ENCODE peak calls at places on chromosomes 11 and 22, in ten cellular contexts. L, U, S, T, A, K, R, Y, X and V are unnamed samples.

GRCh38 chr11:68199295-68199987 is 13.7 kb downstream of the KMT5B start:
- DNase-seq in R (no peak), K (no peak), Y (no peak), A (no peak), X (no peak), U (no peak), T (no peak), L (no peak), S (no peak), V (no peak)

GRCh38 chr11:20048707-20049106 is 111.6 kb downstream of the DBX1 start:
- DNase-seq in L (no peak), K (no peak), R (no peak), A (no peak), T (no peak), Y (no peak), S (no peak), X (no peak), U (no peak), V (no peak)

GRCh38 chr11:26420331-26420730 is 88.4 kb downstream of the ANO3 start:
- DNase-seq in X (peak), T (no peak), K (no peak), A (no peak), Y (no peak), R (no peak), U (no peak), S (no peak), L (no peak), V (no peak)

GRCh38 chr22:48950151-48950915 is 877.3 kb downstream of the BRD1 start:
- DNase-seq in X (no peak), S (no peak), R (no peak), A (peak), L (no peak), T (no peak), K (no peak), U (no peak), Y (peak), V (no peak)

GRCh38 chr11:98568011-98568410 is 452.7 kb upstream of the CNTN5 start:
- DNase-seq in A (no peak), U (no peak), X (no peak), S (no peak), L (no peak), K (no peak), R (no peak), T (no peak), Y (no peak), V (no peak)

GRCh38 chr22:50194037-50194809 is 6.6 kb upstream of the SELENOO start:
- DNase-seq in X (no peak), S (no peak), K (no peak), R (no peak), U (no peak), A (no peak), L (no peak), Y (no peak), T (no peak), V (no peak)

GRCh38 chr11:65384301-65384889 is 1.9 kb upstream of the SLC25A45 start:
- DNase-seq in A (no peak), U (no peak), R (no peak), K (peak), X (no peak), L (no peak), S (no peak), Y (no peak), T (no peak), V (no peak)

GRCh38 chr11:125166347-125166841 is 1.8 kb downstream of the PKNOX2 start:
- DNase-seq in T (no peak), K (no peak), L (peak), X (peak), Y (no peak), U (no peak), A (no peak), R (no peak), S (no peak), V (peak)

GRCh38 chr11:120956710-120957500 is 67.0 kb upstream of the TBCEL start:
- DNase-seq in U (no peak), S (no peak), X (no peak), A (no peak), R (no peak), K (peak), T (no peak), Y (no peak), L (no peak), V (no peak)

GRCh38 chr11:22702022-22702421 is 35.6 kb downstream of the GAS2 start:
- DNase-seq in T (no peak), S (no peak), K (no peak), Y (no peak), L (no peak), R (no peak), X (no peak), U (no peak), A (no peak), V (no peak)

GRCh38 chr11:40746282-40746681 is 713.2 kb downstream of the LRRC4C start:
- DNase-seq in K (no peak), Y (no peak), A (no peak), L (no peak), X (no peak), T (no peak), R (no peak), S (no peak), U (no peak), V (no peak)

GRCh38 chr22:25930710-25931353 is 188.8 kb downstream of the MYO18B start:
- DNase-seq in K (no peak), Y (no peak), S (no peak), A (no peak), T (no peak), X (no peak), U (no peak), L (no peak), R (no peak), V (no peak)

GRCh38 chr11:2139691-2140337 is 625 bp upstream of the IGF2 start:
- DNase-seq in A (no peak), X (peak), K (peak), S (no peak), U (no peak), T (no peak), L (peak), R (no peak), Y (no peak), V (no peak)

GRCh38 chr11:36367806-36368680 is 72.0 kb downstream of the PRR5L start:
- DNase-seq in L (no peak), A (no peak), S (no peak), R (no peak), T (no peak), U (no peak), X (no peak), Y (no peak), K (no peak), V (no peak)

GRCh38 chr22:47417699-47418098 is 655.2 kb downstream of the TBC1D22A start:
- DNase-seq in X (no peak), A (no peak), S (no peak), Y (no peak), U (no peak), R (no peak), T (no peak), K (no peak), L (no peak), V (no peak)

GRCh38 chr11:65811764-65812475 is 21.8 kb upstream of the SNX32 start:
- DNase-seq in K (no peak), S (no peak), T (no peak), A (peak), U (no peak), X (no peak), Y (no peak), L (no peak), R (no peak), V (no peak)

GRCh38 chr11:134439181-134439580 is 27.1 kb upstream of the B3GAT1 start:
- DNase-seq in A (no peak), K (no peak), T (no peak), X (no peak), U (no peak), L (no peak), R (no peak), Y (no peak), S (no peak), V (no peak)

GRCh38 chr11:132111781-132112380 is 741.5 kb downstream of the NTM start:
- DNase-seq in S (peak), A (no peak), L (no peak), T (no peak), R (no peak), Y (no peak), U (no peak), K (peak), X (no peak), V (no peak)

GRCh38 chr22:50245214-50246072 is 620 bp upstream of the TUBGCP6 start:
- DNase-seq in A (no peak), Y (no peak), L (no peak), T (no peak), K (peak), R (no peak), U (no peak), X (no peak), S (no peak), V (no peak)

GRCh38 chr22:22342697-22343602 is 98.4 kb downstream of the VPREB1 start:
- DNase-seq in Y (peak), A (peak), X (peak), R (no peak), L (no peak), U (peak), S (peak), K (peak), T (peak), V (no peak)

GRCh38 chr11:111840143-111840542 is 31.2 kb downstream of the ALG9 start:
- DNase-seq in R (no peak), T (no peak), K (no peak), Y (no peak), U (no peak), L (no peak), X (peak), S (no peak), A (no peak), V (no peak)

GRCh38 chr22:27192135-27192900 is 534.9 kb downstream of the MIAT start:
- DNase-seq in L (peak), Y (no peak), R (no peak), A (no peak), T (no peak), X (no peak), S (no peak), K (no peak), U (no peak), V (no peak)

GRCh38 chr22:47174096-47174495 is 411.6 kb downstream of the TBC1D22A start:
- DNase-seq in X (no peak), A (peak), K (no peak), R (no peak), Y (no peak), U (no peak), T (no peak), L (no peak), S (no peak), V (no peak)

GRCh38 chr11:73321342-73322110 is 13.4 kb downstream of the ARHGEF17 start:
- DNase-seq in Y (no peak), U (no peak), R (no peak), S (no peak), K (no peak), A (peak), T (no peak), X (no peak), L (peak), V (no peak)

GRCh38 chr11:78727816-78728215 is 153.2 kb upstream of the NARS2 start:
- DNase-seq in L (no peak), U (no peak), A (no peak), S (no peak), K (no peak), R (no peak), Y (no peak), T (no peak), X (no peak), V (no peak)

GRCh38 chr22:19799322-19800190 is 39.0 kb downstream of the TBX1 start:
- DNase-seq in L (peak), K (no peak), S (no peak), U (no peak), X (no peak), T (no peak), A (no peak), R (peak), Y (no peak), V (peak)

GRCh38 chr11:125091247-125091876 is 20.1 kb downstream of the TMEM218 start:
- DNase-seq in A (peak), Y (no peak), L (no peak), X (peak), S (peak), R (no peak), K (peak), U (no peak), T (peak), V (no peak)

GRCh38 chr11:123437236-123437979 is 7.3 kb downstream of the GRAMD1B start:
- DNase-seq in X (no peak), K (no peak), Y (no peak), U (no peak), S (no peak), L (no peak), A (no peak), R (no peak), T (no peak), V (no peak)

DNA sequence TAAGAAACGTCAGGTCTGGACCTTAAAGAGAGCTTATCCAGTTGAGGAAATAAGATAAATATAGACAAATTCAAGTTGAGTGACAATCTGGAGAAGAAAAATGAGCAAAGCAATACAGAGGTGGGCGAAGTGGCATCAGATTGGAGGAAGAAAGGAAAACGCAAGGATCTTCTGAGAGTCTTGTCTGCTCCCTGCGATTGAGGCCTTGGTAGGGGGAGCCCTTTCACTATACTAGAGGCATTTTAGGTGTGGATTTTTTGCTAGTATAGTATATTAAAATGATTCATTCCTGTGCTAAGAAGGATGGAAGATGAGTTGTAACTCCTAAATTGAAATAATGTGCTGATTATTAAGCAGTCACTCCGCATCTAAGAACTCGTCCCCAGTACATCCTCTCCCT is 8.1 kb downstream of the NUP50 start:
- DNase-seq in L (no peak), X (no peak), S (no peak), A (no peak), R (no peak), U (no peak), K (no peak), Y (no peak), T (no peak), V (no peak)
- TF ChIP-seq CTCF in L (no peak), X (no peak), S (no peak), A (no peak), R (no peak), U (no peak), K (no peak), Y (no peak), T (no peak), V (no peak)

GRCh38 chr11:6488342-6488741 is 7.0 kb downstream of the TIMM10B start:
- DNase-seq in A (no peak), L (no peak), S (no peak), K (no peak), T (no peak), X (no peak), Y (no peak), U (no peak), R (no peak), V (no peak)

GRCh38 chr11:6486256-6486655 is 5.0 kb downstream of the TIMM10B start:
- DNase-seq in Y (no peak), R (no peak), U (no peak), L (no peak), A (no peak), X (no peak), S (no peak), K (no peak), T (no peak), V (no peak)

GRCh38 chr11:6486938-6487337 is 5.6 kb downstream of the TIMM10B start:
- DNase-seq in T (no peak), A (no peak), S (no peak), R (no peak), K (no peak), Y (no peak), L (no peak), U (no peak), X (no peak), V (no peak)

GRCh38 chr11:6489338-6489737 is 7.7 kb upstream of the DNHD1 start:
- DNase-seq in R (no peak), X (no peak), Y (no peak), T (no peak), L (no peak), S (no peak), A (no peak), K (no peak), U (no peak), V (no peak)

GRCh38 chr11:6488831-6489230 is 7.5 kb downstream of the TIMM10B start:
- DNase-seq in U (no peak), A (no peak), L (no peak), T (no peak), Y (no peak), S (no peak), R (no peak), K (no peak), X (no peak), V (no peak)
- H3K27ac ChIP-seq in U (no peak), A (no peak), L (no peak), T (no peak), Y (no peak), S (no peak), R (no peak), K (no peak), X (no peak), V (no peak)

GRCh38 chr11:60753309-60753708 is 3.4 kb upstream of the MS4A15 start:
- DNase-seq in S (no peak), A (no peak), T (no peak), Y (no peak), K (no peak), X (no peak), U (no peak), R (no peak), L (no peak), V (no peak)
- TF ChIP-seq CTCF in S (no peak), A (no peak), T (no peak), Y (no peak), K (no peak), X (no peak), U (no peak), R (no peak), L (no peak), V (no peak)

DNA sequence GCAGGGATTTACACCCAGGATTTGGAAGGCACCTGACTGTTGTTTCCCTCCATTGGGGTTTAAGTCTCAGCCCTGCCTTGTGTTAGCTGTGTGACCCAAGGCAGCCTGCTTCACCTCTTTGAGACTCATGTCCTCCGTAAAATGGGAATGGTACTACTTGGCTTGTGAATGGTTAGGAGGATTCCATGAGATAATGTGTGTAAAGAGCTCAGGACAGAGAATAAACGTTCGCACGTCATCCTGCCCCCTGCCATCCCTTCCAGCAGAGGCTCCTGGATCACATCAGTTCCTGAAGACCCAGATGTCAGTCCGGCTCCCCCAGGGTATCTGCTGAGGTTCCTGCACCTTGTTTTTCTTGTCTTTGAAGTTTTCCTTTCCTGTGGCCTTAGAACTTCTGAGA is 16.8 kb upstream of the ACCSL start:
- DNase-seq in R (no peak), L (no peak), X (no peak), Y (no peak), T (no peak), U (no peak), S (no peak), K (no peak), A (no peak), V (no peak)
- H3K27ac ChIP-seq in R (peak), L (peak), X (no peak), Y (peak), T (no peak), U (no peak), S (no peak), K (no peak), A (peak), V (peak)

GRCh38 chr11:34176980-34177319 is 71.5 kb downstream of the NAT10 start:
- DNase-seq in Y (no peak), S (no peak), L (no peak), X (peak), K (no peak), A (no peak), U (no peak), T (no peak), R (no peak), V (no peak)

GRCh38 chr11:34181254-34181653 is 75.8 kb downstream of the NAT10 start:
- DNase-seq in U (no peak), L (no peak), K (no peak), S (no peak), A (no peak), Y (no peak), R (no peak), T (no peak), X (no peak), V (no peak)

GRCh38 chr11:34180045-34180813 is 74.8 kb downstream of the NAT10 start:
- DNase-seq in R (no peak), T (no peak), A (no peak), X (no peak), Y (no peak), U (no peak), S (no peak), L (no peak), K (peak), V (no peak)

GRCh38 chr11:34178422-34178821 is 73.0 kb downstream of the NAT10 start:
- DNase-seq in R (no peak), L (no peak), S (no peak), K (no peak), Y (no peak), T (no peak), U (no peak), A (no peak), X (no peak), V (no peak)

DNA sequence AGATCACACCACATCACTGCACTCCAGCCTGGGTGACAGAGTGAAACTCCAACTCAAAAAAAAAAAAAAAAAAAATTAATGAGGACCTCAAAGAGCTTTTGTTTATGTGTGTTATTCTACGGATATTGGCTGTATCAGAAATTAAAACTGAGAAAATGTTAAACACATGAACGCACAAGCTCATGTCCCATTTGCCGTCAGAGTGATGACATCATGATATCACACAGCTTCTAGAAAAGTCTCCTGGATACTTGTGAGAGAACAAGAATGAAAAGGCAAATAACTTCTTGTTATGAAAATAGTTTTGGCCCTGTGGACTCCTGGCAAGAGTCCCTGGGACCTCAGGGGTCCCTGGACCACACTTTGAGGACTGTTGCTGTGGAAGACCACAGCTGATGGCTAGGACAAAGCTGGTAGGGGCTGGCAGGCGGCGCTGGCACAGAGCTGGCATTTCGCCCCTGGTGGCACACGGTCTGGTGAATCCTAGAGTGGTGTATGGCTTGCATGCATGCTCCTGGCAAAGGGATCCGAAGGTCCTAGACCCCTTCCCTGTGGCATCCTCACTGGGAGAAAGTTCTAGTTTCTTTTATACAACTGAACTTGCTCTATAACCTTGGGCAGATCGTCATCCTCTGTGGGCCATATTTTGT is 73.7 kb downstream of the NAT10 start:
- DNase-seq in K (no peak), S (no peak), T (no peak), Y (no peak), A (no peak), X (no peak), L (no peak), R (no peak), U (no peak), V (no peak)
- TF ChIP-seq CTCF in K (no peak), S (no peak), T (no peak), Y (no peak), A (no peak), X (no peak), L (no peak), R (no peak), U (no peak), V (no peak)

GRCh38 chr22:30238136-30238535 is 8.4 kb downstream of the LIF start:
- DNase-seq in A (no peak), U (no peak), Y (no peak), K (no peak), T (no peak), L (no peak), R (no peak), S (no peak), X (no peak), V (no peak)

GRCh38 chr22:30233582-30233981 is 13.0 kb downstream of the LIF start:
- DNase-seq in S (no peak), Y (no peak), T (no peak), L (no peak), R (no peak), K (no peak), A (no peak), X (no peak), U (no peak), V (no peak)

GRCh38 chr22:30236875-30237274 is 9.7 kb downstream of the LIF start:
- DNase-seq in L (no peak), K (no peak), X (no peak), R (no peak), T (no peak), A (no peak), S (no peak), Y (no peak), U (no peak), V (no peak)

GRCh38 chr22:30234786-30235470 is 11.6 kb downstream of the LIF start:
- DNase-seq in X (no peak), U (no peak), R (no peak), A (no peak), S (no peak), L (no peak), T (no peak), K (no peak), Y (no peak), V (no peak)

DNA sequence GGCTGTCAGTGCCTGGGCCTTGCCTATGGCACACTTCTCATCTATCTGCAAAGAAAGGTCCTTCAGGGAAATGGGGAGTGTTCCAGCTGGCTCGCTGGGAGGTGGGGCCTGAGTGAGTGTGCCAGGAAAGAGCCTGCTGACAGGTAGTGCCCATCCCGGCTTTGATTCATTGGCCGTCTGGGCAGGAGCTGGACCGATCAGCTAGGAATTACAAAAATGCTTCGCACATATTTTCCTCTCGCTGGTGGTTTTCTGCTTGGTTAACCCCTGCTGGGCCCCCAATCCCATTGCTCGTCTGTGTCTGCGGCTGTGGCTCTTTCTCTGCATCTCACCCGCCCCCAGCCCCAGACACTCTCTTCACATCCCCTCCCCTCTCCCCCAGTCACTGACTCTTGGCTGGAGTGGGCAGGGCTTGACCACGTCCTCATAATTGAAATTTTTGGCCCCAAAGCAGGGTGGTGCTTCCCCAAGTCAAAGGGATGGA is 10.8 kb downstream of the LIF start:
- DNase-seq in S (peak), A (no peak), Y (no peak), U (no peak), K (peak), R (no peak), X (no peak), L (no peak), T (peak), V (no peak)
- H3K27ac ChIP-seq in S (peak), A (peak), Y (no peak), U (peak), K (no peak), R (no peak), X (no peak), L (no peak), T (peak), V (no peak)